ENCODE peak calls at places on chromosomes 3 and 15, in nine cellular contexts. B is pancreas; N is activated naive CD4-positive, alpha-beta T cell treated with anti-CD3 and anti-CD28 coated beads, Interleukin-2, amount 10 ng/mL, durations not matched to agents 7 days and 5 days; A is NCI-H1105 treated with DMSO at 0.1 percent for 48 hours; Y is lower leg skin; S is GM18507; Q is kidney glomerular epithelial cell; R is HS-27A; E is stimulated activated CD4-positive, alpha-beta T cell treated with anti-CD3 and anti-CD28 coated beads, Interleukin-1b, Interleukin-23, amount 100 ng/mL, for 24 hours. X is an unnamed sample.
A peak's percentile ranks its signal among the peaks of the same experiment; 100 is the strongest.

GRCh38 chr3:45381168-45381852 is 7.1 kb upstream of the LARS2 start:
- DNase-seq in E (no peak), N (peak; percentile 31), Q (no peak), A (peak; percentile 26), B (no peak), R (no peak), Y (no peak), S (no peak), X (no peak)

GRCh38 chr15:55481842-55482241 is 26.2 kb downstream of the DNAAF4 start:
- DNase-seq in S (no peak), Q (no peak), N (no peak), Y (no peak), A (no peak), R (no peak), E (no peak), B (no peak), X (no peak)

GRCh38 chr3:61257148-61257547 is 5.9 kb upstream of the FHIT start:
- DNase-seq in Q (no peak), B (no peak), R (no peak), Y (no peak), N (no peak), E (no peak), A (no peak), S (no peak), X (no peak)

GRCh38 chr3:37770938-37771918 is 90.5 kb upstream of the CTDSPL start:
- DNase-seq in B (peak; percentile 47), E (no peak), S (no peak), A (no peak), R (no peak), Y (no peak), Q (no peak), N (no peak), X (no peak)

GRCh38 chr3:100517276-100517675 is 24.9 kb downstream of the TMEM45A start:
- DNase-seq in A (no peak), B (no peak), S (no peak), Y (no peak), R (no peak), N (no peak), Q (no peak), E (no peak), X (no peak)

GRCh38 chr3:116140100-116140689 is 305.1 kb downstream of the LSAMP start:
- DNase-seq in R (no peak), A (peak; percentile 67), E (no peak), N (no peak), B (no peak), S (peak; percentile 2), Y (no peak), Q (peak; percentile 57), X (no peak)

GRCh38 chr3:68256635-68257034 is 602.2 kb upstream of the SUCLG2 start:
- DNase-seq in N (peak; percentile 49), R (no peak), Q (no peak), B (no peak), Y (no peak), E (no peak), A (peak; percentile 48), S (no peak), X (no peak)

GRCh38 chr15:35784745-35785144 is 238.8 kb upstream of the DPH6 start:
- DNase-seq in S (no peak), Q (peak; percentile 4), N (no peak), B (no peak), Y (no peak), A (peak; percentile 65), E (no peak), R (no peak), X (no peak)

GRCh38 chr3:83317605-83318004 is 1556.2 kb upstream of the GBE1 start:
- DNase-seq in S (no peak), E (no peak), Q (no peak), B (no peak), N (no peak), Y (no peak), A (no peak), R (no peak), X (no peak)